ENCODE peak calls at places on chromosomes 2 and 18, in five cellular contexts. One of them, this sample, is unnamed.
A peak's percentile ranks its signal among the peaks of the same experiment; 100 is the strongest.

GRCh38 chr2:41966920-41967319 is 80.9 kb upstream of the PKDCC start:
- DNase-seq in EL: no peak
- DNase-seq in WERI-Rb-1: no peak
- DNase-seq in stimulated activated CD4-positive, alpha-beta T cell treated with anti-CD3 and anti-CD28 coated beads, Interleukin-12 subunit alpha, Interleukin-12 subunit beta, amount 100 ng/mL, for 4 hours: no peak
- DNase-seq in islet precursor cell: no peak
- DNase-seq in this sample: no peak

GRCh38 chr2:123935405-123935804 is 89.7 kb upstream of the CNTNAP5 start:
- DNase-seq in stimulated activated CD4-positive, alpha-beta T cell treated with anti-CD3 and anti-CD28 coated beads, Interleukin-12 subunit alpha, Interleukin-12 subunit beta, amount 100 ng/mL, for 4 hours: no peak
- DNase-seq in WERI-Rb-1: no peak
- DNase-seq in islet precursor cell: no peak
- DNase-seq in EL: no peak
- DNase-seq in this sample: no peak

GRCh38 chr2:10048501-10049171 is 5.3 kb downstream of the KLF11 start:
- DNase-seq in islet precursor cell: no peak
- DNase-seq in EL: peak; percentile 55
- DNase-seq in stimulated activated CD4-positive, alpha-beta T cell treated with anti-CD3 and anti-CD28 coated beads, Interleukin-12 subunit alpha, Interleukin-12 subunit beta, amount 100 ng/mL, for 4 hours: no peak
- DNase-seq in WERI-Rb-1: no peak
- DNase-seq in this sample: no peak

GRCh38 chr2:30287857-30288513 is 56.7 kb downstream of the LBH start:
- DNase-seq in islet precursor cell: no peak
- DNase-seq in stimulated activated CD4-positive, alpha-beta T cell treated with anti-CD3 and anti-CD28 coated beads, Interleukin-12 subunit alpha, Interleukin-12 subunit beta, amount 100 ng/mL, for 4 hours: no peak
- DNase-seq in WERI-Rb-1: no peak
- DNase-seq in EL: no peak
- DNase-seq in this sample: no peak

GRCh38 chr18:43570593-43570992 is 293.3 kb upstream of the SYT4 start:
- DNase-seq in stimulated activated CD4-positive, alpha-beta T cell treated with anti-CD3 and anti-CD28 coated beads, Interleukin-12 subunit alpha, Interleukin-12 subunit beta, amount 100 ng/mL, for 4 hours: no peak
- DNase-seq in WERI-Rb-1: no peak
- DNase-seq in islet precursor cell: no peak
- DNase-seq in EL: no peak
- DNase-seq in this sample: no peak

GRCh38 chr2:120722603-120723421 is 12.9 kb upstream of the GLI2 start:
- DNase-seq in islet precursor cell: peak; percentile 81
- DNase-seq in WERI-Rb-1: no peak
- DNase-seq in EL: peak; percentile 84
- DNase-seq in stimulated activated CD4-positive, alpha-beta T cell treated with anti-CD3 and anti-CD28 coated beads, Interleukin-12 subunit alpha, Interleukin-12 subunit beta, amount 100 ng/mL, for 4 hours: no peak
- DNase-seq in this sample: peak; percentile 33

GRCh38 chr2:219724628-219725027 is 97.2 kb downstream of the SLC4A3 start:
- DNase-seq in stimulated activated CD4-positive, alpha-beta T cell treated with anti-CD3 and anti-CD28 coated beads, Interleukin-12 subunit alpha, Interleukin-12 subunit beta, amount 100 ng/mL, for 4 hours: no peak
- DNase-seq in islet precursor cell: peak; percentile 47
- DNase-seq in EL: no peak
- DNase-seq in WERI-Rb-1: no peak
- DNase-seq in this sample: no peak

GRCh38 chr2:172434821-172435607 is 7.6 kb downstream of the ITGA6 start:
- DNase-seq in EL: no peak
- DNase-seq in islet precursor cell: no peak
- DNase-seq in WERI-Rb-1: no peak
- DNase-seq in stimulated activated CD4-positive, alpha-beta T cell treated with anti-CD3 and anti-CD28 coated beads, Interleukin-12 subunit alpha, Interleukin-12 subunit beta, amount 100 ng/mL, for 4 hours: no peak
- DNase-seq in this sample: no peak

GRCh38 chr2:106833248-106833647 is 52.7 kb downstream of the ST6GAL2 start:
- DNase-seq in stimulated activated CD4-positive, alpha-beta T cell treated with anti-CD3 and anti-CD28 coated beads, Interleukin-12 subunit alpha, Interleukin-12 subunit beta, amount 100 ng/mL, for 4 hours: no peak
- DNase-seq in WERI-Rb-1: no peak
- DNase-seq in islet precursor cell: no peak
- DNase-seq in EL: no peak
- DNase-seq in this sample: no peak

GRCh38 chr2:65453916-65454315 is 21.5 kb upstream of the SPRED2 start:
- DNase-seq in WERI-Rb-1: no peak
- DNase-seq in EL: peak; percentile 53
- DNase-seq in islet precursor cell: no peak
- DNase-seq in stimulated activated CD4-positive, alpha-beta T cell treated with anti-CD3 and anti-CD28 coated beads, Interleukin-12 subunit alpha, Interleukin-12 subunit beta, amount 100 ng/mL, for 4 hours: no peak
- DNase-seq in this sample: no peak

GRCh38 chr2:9535177-9535576 is 20.5 kb downstream of the ADAM17 start:
- DNase-seq in EL: no peak
- DNase-seq in islet precursor cell: no peak
- DNase-seq in stimulated activated CD4-positive, alpha-beta T cell treated with anti-CD3 and anti-CD28 coated beads, Interleukin-12 subunit alpha, Interleukin-12 subunit beta, amount 100 ng/mL, for 4 hours: no peak
- DNase-seq in WERI-Rb-1: no peak
- DNase-seq in this sample: no peak

GRCh38 chr2:86223682-86224560 is 24.7 kb downstream of the MRPL35 start:
- DNase-seq in stimulated activated CD4-positive, alpha-beta T cell treated with anti-CD3 and anti-CD28 coated beads, Interleukin-12 subunit alpha, Interleukin-12 subunit beta, amount 100 ng/mL, for 4 hours: no peak
- DNase-seq in EL: peak; percentile 44
- DNase-seq in WERI-Rb-1: peak; percentile 78
- DNase-seq in islet precursor cell: no peak
- DNase-seq in this sample: no peak

GRCh38 chr2:137467246-137467862 is 496.9 kb upstream of the HNMT start:
- DNase-seq in WERI-Rb-1: peak; percentile 63
- DNase-seq in islet precursor cell: peak; percentile 73
- DNase-seq in EL: peak; percentile 40
- DNase-seq in stimulated activated CD4-positive, alpha-beta T cell treated with anti-CD3 and anti-CD28 coated beads, Interleukin-12 subunit alpha, Interleukin-12 subunit beta, amount 100 ng/mL, for 4 hours: no peak
- DNase-seq in this sample: no peak

GRCh38 chr2:69366-70344 is 23.4 kb upstream of the FAM110C start:
- DNase-seq in islet precursor cell: no peak
- DNase-seq in EL: no peak
- DNase-seq in WERI-Rb-1: no peak
- DNase-seq in stimulated activated CD4-positive, alpha-beta T cell treated with anti-CD3 and anti-CD28 coated beads, Interleukin-12 subunit alpha, Interleukin-12 subunit beta, amount 100 ng/mL, for 4 hours: no peak
- DNase-seq in this sample: no peak

GRCh38 chr2:119960821-119961220 is 52.1 kb upstream of the EPB41L5 start:
- DNase-seq in WERI-Rb-1: no peak
- DNase-seq in islet precursor cell: no peak
- DNase-seq in stimulated activated CD4-positive, alpha-beta T cell treated with anti-CD3 and anti-CD28 coated beads, Interleukin-12 subunit alpha, Interleukin-12 subunit beta, amount 100 ng/mL, for 4 hours: no peak
- DNase-seq in EL: peak; percentile 56
- DNase-seq in this sample: no peak

GRCh38 chr2:227870710-227871374 is 589 bp upstream of the DAW1 start:
- DNase-seq in WERI-Rb-1: no peak
- DNase-seq in stimulated activated CD4-positive, alpha-beta T cell treated with anti-CD3 and anti-CD28 coated beads, Interleukin-12 subunit alpha, Interleukin-12 subunit beta, amount 100 ng/mL, for 4 hours: no peak
- DNase-seq in EL: peak; percentile 92
- DNase-seq in islet precursor cell: peak; percentile 82
- DNase-seq in this sample: peak; percentile 72

GRCh38 chr2:17300141-17300540 is 218.1 kb downstream of the RAD51AP2 start:
- DNase-seq in WERI-Rb-1: no peak
- DNase-seq in islet precursor cell: no peak
- DNase-seq in EL: no peak
- DNase-seq in stimulated activated CD4-positive, alpha-beta T cell treated with anti-CD3 and anti-CD28 coated beads, Interleukin-12 subunit alpha, Interleukin-12 subunit beta, amount 100 ng/mL, for 4 hours: no peak
- DNase-seq in this sample: no peak

GRCh38 chr2:231250146-231250545 is 51.7 kb downstream of the ARMC9 start:
- DNase-seq in islet precursor cell: no peak
- DNase-seq in EL: peak; percentile 46
- DNase-seq in WERI-Rb-1: no peak
- DNase-seq in stimulated activated CD4-positive, alpha-beta T cell treated with anti-CD3 and anti-CD28 coated beads, Interleukin-12 subunit alpha, Interleukin-12 subunit beta, amount 100 ng/mL, for 4 hours: no peak
- DNase-seq in this sample: no peak

This sample was measured in pulmonary artery endothelial cell.